ENCODE peak calls at places on chromosomes 6 and 20, in ten cellular contexts. One of them, this sample, is unnamed.

GRCh38 chr6:33742092-33742491 is 4.6 kb downstream of the IP6K3 start:
- DNase-seq in AG09309: no peak
- DNase-seq in left lung: peak; percentile 57
- DNase-seq in K562: peak; percentile 37
- DNase-seq in fibroblast of pulmonary artery: no peak
- DNase-seq in heart right ventricle: no peak
- DNase-seq in choroid plexus epithelial cell: no peak
- DNase-seq in GM12865: no peak
- DNase-seq in lower lobe of right lung: no peak
- DNase-seq in hepatocyte: peak; percentile 33
- DNase-seq in this sample: no peak

GRCh38 chr20:17875981-17876385 is 92.6 kb downstream of the SNX5 start:
- DNase-seq in AG09309: no peak
- DNase-seq in left lung: no peak
- DNase-seq in K562: no peak
- DNase-seq in fibroblast of pulmonary artery: no peak
- DNase-seq in heart right ventricle: no peak
- DNase-seq in choroid plexus epithelial cell: no peak
- DNase-seq in GM12865: no peak
- DNase-seq in lower lobe of right lung: no peak
- DNase-seq in hepatocyte: peak; percentile 66
- DNase-seq in this sample: no peak

GRCh38 chr6:4399656-4400055 is 264.3 kb upstream of the ECI2 start:
- DNase-seq in AG09309: no peak
- DNase-seq in left lung: no peak
- DNase-seq in K562: no peak
- DNase-seq in fibroblast of pulmonary artery: no peak
- DNase-seq in heart right ventricle: no peak
- DNase-seq in choroid plexus epithelial cell: no peak
- DNase-seq in GM12865: no peak
- DNase-seq in lower lobe of right lung: no peak
- DNase-seq in hepatocyte: no peak
- DNase-seq in this sample: no peak

GRCh38 chr20:51650685-51651134 is 108.2 kb upstream of the NFATC2 start:
- DNase-seq in AG09309: no peak
- DNase-seq in left lung: no peak
- DNase-seq in K562: no peak
- DNase-seq in fibroblast of pulmonary artery: peak; percentile 83
- DNase-seq in heart right ventricle: no peak
- DNase-seq in choroid plexus epithelial cell: peak; percentile 87
- DNase-seq in GM12865: no peak
- DNase-seq in lower lobe of right lung: peak; percentile 51
- DNase-seq in hepatocyte: no peak
- DNase-seq in this sample: peak; percentile 77

GRCh38 chr6:146543211-146543939 is at the start of gene RAB32:
- DNase-seq in AG09309: peak; percentile 78
- DNase-seq in left lung: peak; percentile 100
- DNase-seq in K562: peak; percentile 88
- DNase-seq in fibroblast of pulmonary artery: peak; percentile 96
- DNase-seq in heart right ventricle: peak; percentile 94
- DNase-seq in choroid plexus epithelial cell: peak; percentile 98
- DNase-seq in GM12865: peak; percentile 55
- DNase-seq in lower lobe of right lung: peak; percentile 98
- DNase-seq in hepatocyte: peak; percentile 97
- DNase-seq in this sample: peak; percentile 76

GRCh38 chr6:149190228-149190831 is 127.2 kb upstream of the TAB2 start:
- DNase-seq in AG09309: no peak
- DNase-seq in left lung: peak; percentile 81
- DNase-seq in K562: no peak
- DNase-seq in fibroblast of pulmonary artery: peak; percentile 49
- DNase-seq in heart right ventricle: no peak
- DNase-seq in choroid plexus epithelial cell: peak; percentile 68
- DNase-seq in GM12865: peak; percentile 75
- DNase-seq in lower lobe of right lung: peak; percentile 72
- DNase-seq in hepatocyte: no peak
- DNase-seq in this sample: peak; percentile 40

GRCh38 chr6:142819603-142820335 is 125.2 kb downstream of the HIVEP2 start:
- DNase-seq in AG09309: no peak
- DNase-seq in left lung: no peak
- DNase-seq in K562: no peak
- DNase-seq in fibroblast of pulmonary artery: peak; percentile 46
- DNase-seq in heart right ventricle: no peak
- DNase-seq in choroid plexus epithelial cell: peak; percentile 68
- DNase-seq in GM12865: peak; percentile 89
- DNase-seq in lower lobe of right lung: no peak
- DNase-seq in hepatocyte: no peak
- DNase-seq in this sample: peak; percentile 52

GRCh38 chr6:155107432-155108069 is 112.4 kb downstream of the TIAM2 start:
- DNase-seq in AG09309: no peak
- DNase-seq in left lung: no peak
- DNase-seq in K562: no peak
- DNase-seq in fibroblast of pulmonary artery: no peak
- DNase-seq in heart right ventricle: no peak
- DNase-seq in choroid plexus epithelial cell: no peak
- DNase-seq in GM12865: no peak
- DNase-seq in lower lobe of right lung: no peak
- DNase-seq in hepatocyte: no peak
- DNase-seq in this sample: no peak

GRCh38 chr6:106094964-106095335 is 8.8 kb downstream of the PRDM1 start:
- DNase-seq in AG09309: no peak
- DNase-seq in left lung: no peak
- DNase-seq in K562: no peak
- DNase-seq in fibroblast of pulmonary artery: no peak
- DNase-seq in heart right ventricle: no peak
- DNase-seq in choroid plexus epithelial cell: no peak
- DNase-seq in GM12865: no peak
- DNase-seq in lower lobe of right lung: no peak
- DNase-seq in hepatocyte: no peak
- DNase-seq in this sample: no peak

GRCh38 chr20:39429716-39430115 is 467.6 kb downstream of the DHX35 start:
- DNase-seq in AG09309: no peak
- DNase-seq in left lung: no peak
- DNase-seq in K562: no peak
- DNase-seq in fibroblast of pulmonary artery: no peak
- DNase-seq in heart right ventricle: no peak
- DNase-seq in choroid plexus epithelial cell: no peak
- DNase-seq in GM12865: no peak
- DNase-seq in lower lobe of right lung: no peak
- DNase-seq in hepatocyte: peak; percentile 27
- DNase-seq in this sample: peak; percentile 5

DNA sequence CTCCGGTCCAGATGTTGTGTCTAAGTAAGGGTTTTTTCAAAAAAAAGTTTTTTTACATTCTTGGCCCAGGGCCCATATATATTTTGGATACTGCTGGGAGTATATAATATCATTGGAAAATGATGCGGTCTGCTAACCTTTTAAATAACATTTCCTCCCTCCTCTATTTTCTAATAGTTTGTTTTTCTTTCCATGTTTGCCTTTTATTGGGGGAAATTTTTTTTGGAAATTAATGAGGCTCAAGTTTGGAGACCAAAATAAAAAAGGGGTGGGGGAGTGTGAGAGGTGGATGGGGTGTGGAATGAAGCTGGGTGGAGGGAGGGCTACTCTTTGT is 42.8 kb upstream of the FOXP4 start:
- DNase-seq in AG09309: no peak
- DNase-seq in left lung: no peak
- DNase-seq in K562: no peak
- DNase-seq in fibroblast of pulmonary artery: no peak
- DNase-seq in heart right ventricle: no peak
- DNase-seq in choroid plexus epithelial cell: no peak
- DNase-seq in GM12865: no peak
- DNase-seq in lower lobe of right lung: no peak
- DNase-seq in hepatocyte: no peak
- DNase-seq in this sample: no peak
- H3K4me3 ChIP-seq in AG09309: no peak overlapping the region
- H3K4me3 ChIP-seq in left lung: no peak overlapping the region
- H3K4me3 ChIP-seq in K562: no peak overlapping the region
- H3K4me3 ChIP-seq in fibroblast of pulmonary artery: no peak overlapping the region
- H3K4me3 ChIP-seq in heart right ventricle: no peak overlapping the region
- H3K4me3 ChIP-seq in choroid plexus epithelial cell: peak overlapping the region; percentile 39
- H3K4me3 ChIP-seq in GM12865: no peak overlapping the region
- H3K4me3 ChIP-seq in lower lobe of right lung: no peak overlapping the region
- H3K4me3 ChIP-seq in hepatocyte: peak overlapping the region; percentile 34
- H3K4me3 ChIP-seq in this sample: no peak overlapping the region

GRCh38 chr6:133551436-133551835 is 310.3 kb downstream of the EYA4 start:
- DNase-seq in AG09309: no peak
- DNase-seq in left lung: no peak
- DNase-seq in K562: no peak
- DNase-seq in fibroblast of pulmonary artery: no peak
- DNase-seq in heart right ventricle: no peak
- DNase-seq in choroid plexus epithelial cell: peak; percentile 72
- DNase-seq in GM12865: no peak
- DNase-seq in lower lobe of right lung: no peak
- DNase-seq in hepatocyte: no peak
- DNase-seq in this sample: no peak

GRCh38 chr6:133548409-133548808 is 307.3 kb downstream of the EYA4 start:
- DNase-seq in AG09309: peak; percentile 25
- DNase-seq in left lung: no peak
- DNase-seq in K562: no peak
- DNase-seq in fibroblast of pulmonary artery: peak; percentile 78
- DNase-seq in heart right ventricle: no peak
- DNase-seq in choroid plexus epithelial cell: peak; percentile 84
- DNase-seq in GM12865: no peak
- DNase-seq in lower lobe of right lung: no peak
- DNase-seq in hepatocyte: peak; percentile 46
- DNase-seq in this sample: no peak

GRCh38 chr6:133547136-133547535 is 306.0 kb downstream of the EYA4 start:
- DNase-seq in AG09309: no peak
- DNase-seq in left lung: no peak
- DNase-seq in K562: no peak
- DNase-seq in fibroblast of pulmonary artery: no peak
- DNase-seq in heart right ventricle: no peak
- DNase-seq in choroid plexus epithelial cell: no peak
- DNase-seq in GM12865: peak; percentile 7
- DNase-seq in lower lobe of right lung: no peak
- DNase-seq in hepatocyte: no peak
- DNase-seq in this sample: no peak

GRCh38 chr6:133550026-133550425 is 308.9 kb downstream of the EYA4 start:
- DNase-seq in AG09309: no peak
- DNase-seq in left lung: no peak
- DNase-seq in K562: no peak
- DNase-seq in fibroblast of pulmonary artery: no peak
- DNase-seq in heart right ventricle: no peak
- DNase-seq in choroid plexus epithelial cell: no peak
- DNase-seq in GM12865: no peak
- DNase-seq in lower lobe of right lung: no peak
- DNase-seq in hepatocyte: no peak
- DNase-seq in this sample: no peak

DNA sequence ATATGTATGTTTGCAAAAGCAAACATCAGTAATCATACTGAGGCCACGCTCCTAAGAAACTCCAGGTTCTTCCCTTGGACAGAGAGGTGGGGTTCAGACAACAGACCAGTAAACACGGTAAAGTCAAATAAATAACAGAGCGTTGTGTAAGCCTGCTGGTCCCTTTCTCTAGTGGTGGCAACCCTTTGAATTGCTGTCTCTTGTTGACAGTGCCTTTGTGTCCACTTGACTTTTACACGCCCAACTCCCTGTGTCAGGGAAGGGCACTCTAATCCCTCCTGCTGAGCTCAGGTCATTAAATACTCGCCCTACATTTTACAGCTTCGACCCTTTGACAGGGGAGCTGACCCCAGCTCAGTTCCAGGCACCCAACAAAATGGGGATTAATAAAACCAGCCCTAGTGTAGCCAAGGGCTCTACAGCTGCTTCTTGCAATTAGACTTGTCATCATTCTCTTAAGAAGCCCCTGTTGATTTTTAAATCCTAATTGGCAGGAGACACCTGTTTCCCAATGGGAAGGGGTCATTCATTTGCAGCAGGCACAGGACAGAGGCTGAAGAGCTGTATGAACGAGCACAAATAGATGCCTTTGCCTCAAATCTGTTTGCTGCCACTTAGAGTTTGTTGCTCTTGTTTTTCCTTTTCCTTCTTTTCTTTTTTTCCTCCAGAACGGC is 308.2 kb downstream of the EYA4 start:
- DNase-seq in AG09309: no peak
- DNase-seq in left lung: no peak
- DNase-seq in K562: no peak
- DNase-seq in fibroblast of pulmonary artery: no peak
- DNase-seq in heart right ventricle: no peak
- DNase-seq in choroid plexus epithelial cell: no peak
- DNase-seq in GM12865: no peak
- DNase-seq in lower lobe of right lung: no peak
- DNase-seq in hepatocyte: no peak
- DNase-seq in this sample: no peak
- H3K4me3 ChIP-seq in AG09309: no peak overlapping the region
- H3K4me3 ChIP-seq in left lung: no peak overlapping the region
- H3K4me3 ChIP-seq in K562: no peak overlapping the region
- H3K4me3 ChIP-seq in fibroblast of pulmonary artery: no peak overlapping the region
- H3K4me3 ChIP-seq in heart right ventricle: no peak overlapping the region
- H3K4me3 ChIP-seq in choroid plexus epithelial cell: no peak overlapping the region
- H3K4me3 ChIP-seq in GM12865: no peak overlapping the region
- H3K4me3 ChIP-seq in lower lobe of right lung: no peak overlapping the region
- H3K4me3 ChIP-seq in hepatocyte: no peak overlapping the region
- H3K4me3 ChIP-seq in this sample: no peak overlapping the region

GRCh38 chr6:68400396-68400795 is 234.7 kb upstream of the ADGRB3 start:
- DNase-seq in AG09309: no peak
- DNase-seq in left lung: no peak
- DNase-seq in K562: no peak
- DNase-seq in fibroblast of pulmonary artery: no peak
- DNase-seq in heart right ventricle: no peak
- DNase-seq in choroid plexus epithelial cell: no peak
- DNase-seq in GM12865: peak; percentile 1
- DNase-seq in lower lobe of right lung: no peak
- DNase-seq in hepatocyte: no peak
- DNase-seq in this sample: no peak
- H3K4me3 ChIP-seq in AG09309: no peak overlapping the region
- H3K4me3 ChIP-seq in left lung: no peak overlapping the region
- H3K4me3 ChIP-seq in K562: no peak overlapping the region
- H3K4me3 ChIP-seq in fibroblast of pulmonary artery: no peak overlapping the region
- H3K4me3 ChIP-seq in heart right ventricle: no peak overlapping the region
- H3K4me3 ChIP-seq in choroid plexus epithelial cell: no peak overlapping the region
- H3K4me3 ChIP-seq in GM12865: no peak overlapping the region
- H3K4me3 ChIP-seq in lower lobe of right lung: no peak overlapping the region
- H3K4me3 ChIP-seq in hepatocyte: no peak overlapping the region
- H3K4me3 ChIP-seq in this sample: no peak overlapping the region

DNA sequence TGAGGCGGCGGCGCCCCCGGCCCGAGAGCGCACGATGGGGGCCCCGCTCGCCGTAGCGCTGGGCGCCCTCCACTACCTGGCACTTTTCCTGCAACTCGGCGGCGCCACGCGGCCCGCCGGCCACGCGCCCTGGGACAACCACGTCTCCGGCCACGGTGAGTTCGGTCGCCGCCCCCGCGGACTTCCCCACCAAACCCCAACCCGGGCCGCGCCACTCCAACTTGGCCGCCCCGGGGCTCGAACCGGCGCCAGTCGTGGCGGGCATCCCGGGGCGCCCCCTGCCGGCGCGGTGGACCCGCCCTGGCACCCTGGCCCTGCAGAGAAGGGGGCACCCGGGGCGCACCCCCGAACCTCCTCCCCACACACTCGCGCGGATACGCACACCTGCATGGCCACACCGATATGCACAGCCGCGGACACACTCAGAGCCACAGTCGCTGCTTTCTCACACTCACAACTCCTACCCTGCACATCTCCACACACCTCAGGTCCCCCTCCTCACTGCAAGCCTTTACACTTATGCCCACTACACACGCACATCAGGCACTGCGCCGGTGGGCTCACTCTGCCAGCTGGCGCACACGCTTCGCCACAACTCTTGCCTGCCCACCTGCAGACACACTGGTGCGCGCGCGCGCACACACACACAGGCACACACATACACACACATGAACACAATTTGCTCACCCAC is 535 bp downstream of the VSTM2L start:
- DNase-seq in AG09309: no peak
- DNase-seq in left lung: peak; percentile 62
- DNase-seq in K562: peak; percentile 50
- DNase-seq in fibroblast of pulmonary artery: no peak
- DNase-seq in heart right ventricle: no peak
- DNase-seq in choroid plexus epithelial cell: no peak
- DNase-seq in GM12865: no peak
- DNase-seq in lower lobe of right lung: no peak
- DNase-seq in hepatocyte: no peak
- DNase-seq in this sample: no peak
- H3K4me3 ChIP-seq in AG09309: peak overlapping the region; percentile 57
- H3K4me3 ChIP-seq in left lung: peak overlapping the region; percentile 28
- H3K4me3 ChIP-seq in K562: peak overlapping the region; percentile 21
- H3K4me3 ChIP-seq in fibroblast of pulmonary artery: no peak overlapping the region
- H3K4me3 ChIP-seq in heart right ventricle: peak overlapping the region; percentile 41
- H3K4me3 ChIP-seq in choroid plexus epithelial cell: peak overlapping the region; percentile 62
- H3K4me3 ChIP-seq in GM12865: peak overlapping the region; percentile 12
- H3K4me3 ChIP-seq in lower lobe of right lung: peak overlapping the region; percentile 51
- H3K4me3 ChIP-seq in hepatocyte: peak overlapping the region; percentile 36
- H3K4me3 ChIP-seq in this sample: peak overlapping the region; percentile 48